ENCODE peak calls at places on chromosomes 2 and 18, in eight cellular contexts. One of them, this sample, is unnamed.
A peak's percentile ranks its signal among the peaks of the same experiment; 100 is the strongest.

GRCh38 chr2:47309952-47310800 is 92.8 kb upstream of the MSH2 start:
- DNase-seq in A549: no peak
- DNase-seq in HepG2: peak; percentile 96
- DNase-seq in K562: peak; percentile 70
- DNase-seq in GM12878: peak; percentile 100
- DNase-seq in HCT116: no peak
- DNase-seq in H1: no peak
- DNase-seq in SK-N-SH: no peak
- DNase-seq in this sample: peak; percentile 51

GRCh38 chr2:144267209-144267608 is 252.7 kb downstream of the ZEB2 start:
- DNase-seq in A549: no peak
- DNase-seq in HepG2: no peak
- DNase-seq in K562: no peak
- DNase-seq in GM12878: peak; percentile 40
- DNase-seq in HCT116: no peak
- DNase-seq in H1: no peak
- DNase-seq in SK-N-SH: no peak
- DNase-seq in this sample: no peak

GRCh38 chr2:180442860-180443644 is 436.0 kb upstream of the CWC22 start:
- DNase-seq in A549: no peak
- DNase-seq in HepG2: no peak
- DNase-seq in K562: no peak
- DNase-seq in GM12878: no peak
- DNase-seq in HCT116: no peak
- DNase-seq in H1: no peak
- DNase-seq in SK-N-SH: no peak
- DNase-seq in this sample: no peak

GRCh38 chr2:11433875-11434274 is 32.1 kb downstream of the E2F6 start:
- DNase-seq in A549: no peak
- DNase-seq in HepG2: no peak
- DNase-seq in K562: no peak
- DNase-seq in GM12878: no peak
- DNase-seq in HCT116: no peak
- DNase-seq in H1: no peak
- DNase-seq in SK-N-SH: no peak
- DNase-seq in this sample: no peak

GRCh38 chr2:12759248-12759647 is 42.5 kb downstream of the TRIB2 start:
- DNase-seq in A549: no peak
- DNase-seq in HepG2: no peak
- DNase-seq in K562: no peak
- DNase-seq in GM12878: no peak
- DNase-seq in HCT116: no peak
- DNase-seq in H1: no peak
- DNase-seq in SK-N-SH: no peak
- DNase-seq in this sample: peak; percentile 91

GRCh38 chr18:34023471-34023870 is 201.2 kb downstream of the NOL4 start:
- DNase-seq in A549: no peak
- DNase-seq in HepG2: no peak
- DNase-seq in K562: no peak
- DNase-seq in GM12878: no peak
- DNase-seq in HCT116: no peak
- DNase-seq in H1: peak; percentile 3
- DNase-seq in SK-N-SH: no peak
- DNase-seq in this sample: peak; percentile 4

GRCh38 chr18:240175-240574 is 27.7 kb downstream of the THOC1 start:
- DNase-seq in A549: no peak
- DNase-seq in HepG2: no peak
- DNase-seq in K562: no peak
- DNase-seq in GM12878: no peak
- DNase-seq in HCT116: no peak
- DNase-seq in H1: no peak
- DNase-seq in SK-N-SH: no peak
- DNase-seq in this sample: peak; percentile 19

GRCh38 chr2:47195149-47195548 is 40.0 kb upstream of the STPG4 start:
- DNase-seq in A549: no peak
- DNase-seq in HepG2: no peak
- DNase-seq in K562: no peak
- DNase-seq in GM12878: no peak
- DNase-seq in HCT116: no peak
- DNase-seq in H1: no peak
- DNase-seq in SK-N-SH: no peak
- DNase-seq in this sample: no peak

DNA sequence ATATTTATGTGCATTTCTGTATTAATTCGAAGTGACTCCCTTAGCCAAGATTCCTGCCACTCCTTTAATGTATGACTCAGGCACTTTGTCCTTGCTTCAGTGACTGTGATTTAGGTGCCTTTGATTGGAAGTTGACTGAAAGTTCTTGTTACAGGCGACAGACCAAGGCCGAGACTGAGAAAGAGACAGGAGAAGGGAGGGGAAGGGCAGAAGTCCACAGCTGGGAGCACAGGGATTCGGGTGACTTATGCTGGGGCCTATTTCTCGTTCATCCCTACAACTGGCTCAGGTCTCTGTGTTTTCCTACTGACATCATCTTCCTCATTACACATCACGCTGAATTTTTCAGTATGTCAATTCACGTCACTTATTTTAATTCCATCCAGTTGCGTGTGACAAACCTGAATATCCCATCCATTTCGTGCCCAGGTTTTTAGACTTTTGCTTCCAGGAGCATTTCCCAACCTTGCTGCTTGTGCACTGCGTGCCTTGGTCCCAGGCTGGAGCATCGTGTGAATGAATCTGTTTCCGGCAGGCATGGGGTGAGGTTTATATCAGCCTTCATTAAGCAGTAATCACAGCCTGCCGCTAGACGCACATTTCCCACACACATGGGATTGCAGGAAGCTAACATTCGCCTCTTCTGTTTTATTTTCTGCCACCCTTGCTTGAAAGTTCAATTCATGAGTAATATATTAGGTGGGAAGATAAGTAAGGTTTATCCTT is 42.4 kb downstream of the TMEM18 start:
- DNase-seq in A549: no peak
- DNase-seq in HepG2: peak; percentile 6
- DNase-seq in K562: no peak
- DNase-seq in GM12878: no peak
- DNase-seq in HCT116: peak; percentile 31
- DNase-seq in H1: no peak
- DNase-seq in SK-N-SH: no peak
- DNase-seq in this sample: no peak
- TF ChIP-seq RAD21 in A549: no peak
- TF ChIP-seq RAD21 in HepG2: no peak
- TF ChIP-seq RAD21 in K562: no peak
- TF ChIP-seq RAD21 in GM12878: no peak
- TF ChIP-seq RAD21 in HCT116: no peak
- TF ChIP-seq RAD21 in H1: no peak
- TF ChIP-seq RAD21 in SK-N-SH: no peak
- TF ChIP-seq RAD21 in this sample: no peak

GRCh38 chr2:26573241-26573925 is 67.8 kb downstream of the CIB4 start:
- DNase-seq in A549: no peak
- DNase-seq in HepG2: no peak
- DNase-seq in K562: no peak
- DNase-seq in GM12878: no peak
- DNase-seq in HCT116: no peak
- DNase-seq in H1: no peak
- DNase-seq in SK-N-SH: no peak
- DNase-seq in this sample: no peak
- TF ChIP-seq RAD21 in A549: no peak
- TF ChIP-seq RAD21 in HepG2: no peak
- TF ChIP-seq RAD21 in K562: no peak
- TF ChIP-seq RAD21 in GM12878: no peak
- TF ChIP-seq RAD21 in HCT116: no peak
- TF ChIP-seq RAD21 in H1: no peak
- TF ChIP-seq RAD21 in SK-N-SH: no peak
- TF ChIP-seq RAD21 in this sample: no peak

GRCh38 chr18:2970762-2971659 is 41.9 kb downstream of the LPIN2 start:
- DNase-seq in A549: no peak
- DNase-seq in HepG2: no peak
- DNase-seq in K562: no peak
- DNase-seq in GM12878: no peak
- DNase-seq in HCT116: no peak
- DNase-seq in H1: no peak
- DNase-seq in SK-N-SH: no peak
- DNase-seq in this sample: peak; percentile 25
- TF ChIP-seq RAD21 in A549: no peak
- TF ChIP-seq RAD21 in HepG2: no peak
- TF ChIP-seq RAD21 in K562: no peak
- TF ChIP-seq RAD21 in GM12878: no peak
- TF ChIP-seq RAD21 in HCT116: no peak
- TF ChIP-seq RAD21 in H1: no peak
- TF ChIP-seq RAD21 in SK-N-SH: no peak
- TF ChIP-seq RAD21 in this sample: no peak

GRCh38 chr2:52456759-52457377 is 1310.7 kb upstream of the CHAC2 start:
- DNase-seq in A549: no peak
- DNase-seq in HepG2: no peak
- DNase-seq in K562: no peak
- DNase-seq in GM12878: no peak
- DNase-seq in HCT116: no peak
- DNase-seq in H1: no peak
- DNase-seq in SK-N-SH: no peak
- DNase-seq in this sample: no peak
- TF ChIP-seq RAD21 in A549: no peak
- TF ChIP-seq RAD21 in HepG2: no peak
- TF ChIP-seq RAD21 in K562: no peak
- TF ChIP-seq RAD21 in GM12878: no peak
- TF ChIP-seq RAD21 in HCT116: no peak
- TF ChIP-seq RAD21 in H1: no peak
- TF ChIP-seq RAD21 in SK-N-SH: no peak
- TF ChIP-seq RAD21 in this sample: no peak

GRCh38 chr2:181658444-181658843 is 1.5 kb upstream of the CERKL start:
- DNase-seq in A549: no peak
- DNase-seq in HepG2: no peak
- DNase-seq in K562: no peak
- DNase-seq in GM12878: no peak
- DNase-seq in HCT116: no peak
- DNase-seq in H1: no peak
- DNase-seq in SK-N-SH: no peak
- DNase-seq in this sample: no peak
- TF ChIP-seq RAD21 in A549: no peak
- TF ChIP-seq RAD21 in HepG2: no peak
- TF ChIP-seq RAD21 in K562: no peak
- TF ChIP-seq RAD21 in GM12878: no peak
- TF ChIP-seq RAD21 in HCT116: no peak
- TF ChIP-seq RAD21 in H1: peak; percentile 29
- TF ChIP-seq RAD21 in SK-N-SH: no peak
- TF ChIP-seq RAD21 in this sample: no peak

GRCh38 chr18:9340472-9340871 is 5.9 kb downstream of the TWSG1 start:
- DNase-seq in A549: no peak
- DNase-seq in HepG2: no peak
- DNase-seq in K562: no peak
- DNase-seq in GM12878: no peak
- DNase-seq in HCT116: no peak
- DNase-seq in H1: no peak
- DNase-seq in SK-N-SH: no peak
- DNase-seq in this sample: no peak
- TF ChIP-seq RAD21 in A549: no peak
- TF ChIP-seq RAD21 in HepG2: no peak
- TF ChIP-seq RAD21 in K562: no peak
- TF ChIP-seq RAD21 in GM12878: no peak
- TF ChIP-seq RAD21 in HCT116: no peak
- TF ChIP-seq RAD21 in H1: no peak
- TF ChIP-seq RAD21 in SK-N-SH: no peak
- TF ChIP-seq RAD21 in this sample: no peak

GRCh38 chr18:42029100-42029499 is 74.1 kb downstream of the PIK3C3 start:
- DNase-seq in A549: no peak
- DNase-seq in HepG2: no peak
- DNase-seq in K562: no peak
- DNase-seq in GM12878: no peak
- DNase-seq in HCT116: no peak
- DNase-seq in H1: no peak
- DNase-seq in SK-N-SH: no peak
- DNase-seq in this sample: no peak

GRCh38 chr18:42033137-42033810 is 78.2 kb downstream of the PIK3C3 start:
- DNase-seq in A549: no peak
- DNase-seq in HepG2: no peak
- DNase-seq in K562: no peak
- DNase-seq in GM12878: no peak
- DNase-seq in HCT116: no peak
- DNase-seq in H1: no peak
- DNase-seq in SK-N-SH: no peak
- DNase-seq in this sample: no peak

GRCh38 chr18:42032447-42032846 is 77.4 kb downstream of the PIK3C3 start:
- DNase-seq in A549: no peak
- DNase-seq in HepG2: no peak
- DNase-seq in K562: no peak
- DNase-seq in GM12878: no peak
- DNase-seq in HCT116: no peak
- DNase-seq in H1: no peak
- DNase-seq in SK-N-SH: no peak
- DNase-seq in this sample: no peak

GRCh38 chr18:42028232-42028832 is 73.3 kb downstream of the PIK3C3 start:
- DNase-seq in A549: peak; percentile 7
- DNase-seq in HepG2: peak; percentile 12
- DNase-seq in K562: peak; percentile 32
- DNase-seq in GM12878: no peak
- DNase-seq in HCT116: no peak
- DNase-seq in H1: no peak
- DNase-seq in SK-N-SH: peak; percentile 37
- DNase-seq in this sample: peak; percentile 38

DNA sequence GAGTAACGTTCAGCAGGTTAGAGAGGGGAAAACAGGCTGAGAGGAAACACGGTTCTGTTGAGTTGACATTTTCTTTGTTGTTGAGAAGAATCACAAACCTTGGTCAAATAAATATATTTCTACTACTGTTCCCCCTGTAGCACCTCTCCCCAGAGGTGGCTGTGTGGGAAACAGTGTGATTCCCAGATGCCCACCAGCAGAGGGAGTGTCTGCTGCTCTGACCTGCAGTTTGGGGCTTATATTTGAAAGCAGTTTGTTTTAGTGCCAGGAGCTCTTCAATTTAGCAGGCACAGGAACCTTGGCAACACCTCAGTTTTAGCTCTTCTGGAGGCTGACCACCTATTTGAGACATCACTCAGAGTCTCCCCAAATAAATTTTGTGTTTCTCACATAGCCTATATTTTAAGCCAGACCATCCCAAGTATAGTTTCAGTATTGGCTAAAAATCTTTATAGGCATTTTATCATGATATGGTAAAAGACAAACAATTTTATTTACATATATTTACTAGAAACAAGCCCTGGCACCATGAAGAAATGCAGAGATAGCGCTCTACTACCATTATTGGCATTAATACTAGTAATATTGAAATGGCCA is 75.7 kb downstream of the PIK3C3 start:
- DNase-seq in A549: peak; percentile 24
- DNase-seq in HepG2: peak; percentile 16
- DNase-seq in K562: no peak
- DNase-seq in GM12878: no peak
- DNase-seq in HCT116: no peak
- DNase-seq in H1: peak; percentile 7
- DNase-seq in SK-N-SH: peak; percentile 27
- DNase-seq in this sample: peak; percentile 24
- TF ChIP-seq RAD21 in A549: no peak
- TF ChIP-seq RAD21 in HepG2: no peak
- TF ChIP-seq RAD21 in K562: no peak
- TF ChIP-seq RAD21 in GM12878: no peak
- TF ChIP-seq RAD21 in HCT116: no peak
- TF ChIP-seq RAD21 in H1: peak; percentile 31
- TF ChIP-seq RAD21 in SK-N-SH: no peak
- TF ChIP-seq RAD21 in this sample: no peak

GRCh38 chr2:172052000-172052983 is 33.0 kb upstream of the DLX1 start:
- DNase-seq in A549: no peak
- DNase-seq in HepG2: peak; percentile 98
- DNase-seq in K562: no peak
- DNase-seq in GM12878: no peak
- DNase-seq in HCT116: no peak
- DNase-seq in H1: no peak
- DNase-seq in SK-N-SH: peak; percentile 28
- DNase-seq in this sample: peak; percentile 35
- TF ChIP-seq RAD21 in A549: no peak
- TF ChIP-seq RAD21 in HepG2: peak; percentile 55
- TF ChIP-seq RAD21 in K562: no peak
- TF ChIP-seq RAD21 in GM12878: no peak
- TF ChIP-seq RAD21 in HCT116: no peak
- TF ChIP-seq RAD21 in H1: no peak
- TF ChIP-seq RAD21 in SK-N-SH: no peak
- TF ChIP-seq RAD21 in this sample: no peak